ENCODE peak calls at places on chromosomes 13 and 19, in four cellular contexts. K is transverse colon, Z is suprapubic skin, S is Panc1. Y is an unnamed sample.

GRCh38 chr19:53977991-53978731 is 13.3 kb upstream of the CACNG6 start:
- DNase-seq in K (no peak), Z (no peak), S (peak; percentile 97), Y (no peak)

GRCh38 chr19:49614096-49614857 is 23.3 kb downstream of the PRR12 start:
- DNase-seq in K (no peak), Z (no peak), S (peak; percentile 52), Y (no peak)

GRCh38 chr13:105579821-105580707 is 955.4 kb downstream of the EFNB2 start:
- DNase-seq in K (no peak), Z (no peak), S (no peak), Y (no peak)

GRCh38 chr19:7962644-7963268 is 19.3 kb upstream of the TIMM44 start:
- DNase-seq in K (no peak), Z (no peak), S (no peak), Y (no peak)

GRCh38 chr13:83281666-83282065 is 600.6 kb downstream of the SLITRK1 start:
- DNase-seq in K (no peak), Z (no peak), S (no peak), Y (no peak)

GRCh38 chr13:46553521-46553885 is 533 bp downstream of the LRCH1 start:
- DNase-seq in K (no peak), Z (peak; percentile 71), S (no peak), Y (no peak)

GRCh38 chr13:72437458-72437857 is 290.0 kb downstream of the MZT1 start:
- DNase-seq in K (no peak), Z (no peak), S (no peak), Y (no peak)

GRCh38 chr19:39082745-39083598 is 1.2 kb upstream of the ACP7 start:
- DNase-seq in K (no peak), Z (no peak), S (no peak), Y (no peak)

GRCh38 chr19:34481861-34482379 is 362 bp downstream of the WTIP start:
- DNase-seq in K (no peak), Z (peak; percentile 38), S (no peak), Y (no peak)

GRCh38 chr13:44050450-44051063 is 170.9 kb downstream of the LACC1 start:
- DNase-seq in K (no peak), Z (no peak), S (no peak), Y (no peak)

GRCh38 chr19:4495471-4495870 is 22.8 kb downstream of the PLIN4 start:
- DNase-seq in K (no peak), Z (no peak), S (no peak), Y (no peak)

GRCh38 chr19:17086129-17086528 is 10.6 kb downstream of the MYO9B start:
- DNase-seq in K (no peak), Z (no peak), S (no peak), Y (no peak)

GRCh38 chr19:2767688-2768087 is 15.4 kb downstream of the SGTA start:
- DNase-seq in K (no peak), Z (no peak), S (no peak), Y (no peak)

GRCh38 chr13:71714802-71715375 is 152.1 kb downstream of the DACH1 start:
- DNase-seq in K (no peak), Z (no peak), S (no peak), Y (no peak)

GRCh38 chr13:38819596-38819995 is 132.7 kb downstream of the FREM2 start:
- DNase-seq in K (no peak), Z (no peak), S (no peak), Y (no peak)

GRCh38 chr13:79973533-79973963 is 367.4 kb downstream of the SPRY2 start:
- DNase-seq in K (peak; percentile 17), Z (peak; percentile 68), S (no peak), Y (no peak)

GRCh38 chr19:5686647-5687359 is 3.3 kb upstream of the RPL36 start:
- DNase-seq in K (peak; percentile 100), Z (peak; percentile 99), S (peak; percentile 60), Y (peak; percentile 94)

GRCh38 chr13:40217675-40218074 is 448.8 kb downstream of the FOXO1 start:
- DNase-seq in K (no peak), Z (no peak), S (no peak), Y (no peak)

GRCh38 chr13:88339271-88339741 is 668.1 kb downstream of the SLITRK5 start:
- DNase-seq in K (peak; percentile 51), Z (no peak), S (no peak), Y (no peak)

GRCh38 chr19:30428856-30429255 is 56.7 kb downstream of the ZNF536 start:
- DNase-seq in K (no peak), Z (no peak), S (no peak), Y (no peak)

GRCh38 chr19:888615-889385 is 4.2 kb downstream of the MED16 start:
- DNase-seq in K (no peak), Z (no peak), S (no peak), Y (no peak)

GRCh38 chr19:30878456-30878855 is 470.8 kb downstream of the TSHZ3 start:
- DNase-seq in K (no peak), Z (no peak), S (no peak), Y (no peak)

GRCh38 chr13:31731923-31732322 is 7.4 kb upstream of the RXFP2 start:
- DNase-seq in K (no peak), Z (no peak), S (no peak), Y (no peak)

GRCh38 chr19:17109962-17110598 is 34.5 kb downstream of the MYO9B start:
- DNase-seq in K (peak; percentile 65), Z (no peak), S (no peak), Y (no peak)

GRCh38 chr13:77325371-77325941 is 1.4 kb downstream of the MYCBP2 start:
- DNase-seq in K (no peak), Z (no peak), S (no peak), Y (no peak)

GRCh38 chr13:101514695-101515275 is 62.3 kb downstream of the ITGBL1 start:
- DNase-seq in K (no peak), Z (no peak), S (no peak), Y (no peak)

GRCh38 chr13:101516262-101516661 is 63.8 kb downstream of the ITGBL1 start:
- DNase-seq in K (no peak), Z (no peak), S (no peak), Y (no peak)

GRCh38 chr13:101515504-101515903 is 63.0 kb downstream of the ITGBL1 start:
- DNase-seq in K (no peak), Z (no peak), S (no peak), Y (no peak)

GRCh38 chr13:101512650-101513049 is 60.2 kb downstream of the ITGBL1 start:
- DNase-seq in K (no peak), Z (no peak), S (no peak), Y (no peak)

GRCh38 chr13:101514100-101514499 is 61.6 kb downstream of the ITGBL1 start:
- DNase-seq in K (no peak), Z (no peak), S (no peak), Y (no peak)
- H3K4me1 ChIP-seq in K (no peaks in the 10 kb centered on the region), Z (no peaks in the 10 kb centered on the region), S (no peaks in the 10 kb centered on the region), Y (no peaks in the 10 kb centered on the region)

GRCh38 chr13:112711528-112712265 is 21.9 kb downstream of the ATP11A start:
- DNase-seq in K (peak; percentile 78), Z (peak; percentile 90), S (no peak), Y (peak; percentile 74)
- TF ChIP-seq POLR2AphosphoS5 in K (peak; percentile 18), Z (peak; percentile 21), S (peak; percentile 22), Y (peak; percentile 40)

DNA sequence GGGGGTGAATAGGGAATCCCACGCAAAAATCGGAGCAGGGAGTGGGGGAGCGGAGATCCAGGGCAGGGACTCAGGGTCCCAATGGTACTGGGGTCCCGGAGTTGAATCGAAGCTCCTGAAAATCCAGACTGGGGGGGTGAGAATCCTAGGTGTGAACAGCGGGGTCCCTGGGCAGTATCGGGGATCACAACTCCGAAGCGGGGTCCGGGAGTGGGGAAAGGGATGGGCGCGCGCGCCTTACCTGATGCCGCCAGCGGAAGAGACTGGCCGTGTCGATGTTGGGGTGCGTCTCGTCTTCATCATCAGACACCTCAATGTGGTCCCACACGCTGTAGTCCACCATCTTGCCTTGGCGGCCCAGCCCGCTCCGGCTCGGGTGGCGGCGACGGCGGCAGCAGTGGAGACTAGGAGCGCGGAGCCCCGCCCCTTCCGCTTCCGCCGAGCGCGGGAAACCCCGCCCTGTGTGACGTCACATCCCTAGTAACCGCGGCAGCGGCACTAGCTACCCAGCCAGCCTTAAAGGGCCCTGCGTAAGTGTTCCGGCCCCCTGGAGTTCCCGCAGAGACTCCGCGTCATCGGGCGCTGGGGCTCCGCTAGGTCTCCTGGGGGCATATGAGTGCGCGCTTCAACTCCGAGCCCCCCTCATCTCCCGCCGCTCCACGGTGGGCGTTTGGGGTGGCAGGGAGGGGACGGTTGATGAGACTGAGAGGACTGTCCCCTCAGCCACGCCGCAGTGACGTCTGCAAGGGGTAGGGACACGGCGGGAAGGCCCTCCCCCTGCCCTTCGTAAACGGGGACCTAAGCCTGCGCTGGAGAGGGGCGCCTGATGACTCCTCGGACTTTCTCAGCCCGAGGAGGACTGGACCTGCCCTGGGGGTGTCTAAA is at the start of gene CDC37:
- DNase-seq in K (peak; percentile 98), Z (peak; percentile 97), S (peak; percentile 73), Y (peak; percentile 94)
- H3K4me1 ChIP-seq in K (peaks cover 23% of the 10 kb centered on the region), Z (peaks cover 43% of the 10 kb centered on the region), S (peaks cover 9% of the 10 kb centered on the region), Y (peaks cover 16% of the 10 kb centered on the region)

GRCh38 chr13:114266241-114266640 is 15.2 kb upstream of the UPF3A start:
- DNase-seq in K (no peak), Z (no peak), S (no peak), Y (no peak)

GRCh38 chr13:114272977-114273376 is 8.4 kb upstream of the UPF3A start:
- DNase-seq in K (no peak), Z (no peak), S (no peak), Y (no peak)

GRCh38 chr13:114264886-114265611 is 16.4 kb upstream of the UPF3A start:
- DNase-seq in K (no peak), Z (no peak), S (no peak), Y (no peak)

GRCh38 chr13:114269281-114269770 is 12.1 kb upstream of the UPF3A start:
- DNase-seq in K (no peak), Z (no peak), S (no peak), Y (no peak)

GRCh38 chr13:114268344-114269280 is 12.8 kb upstream of the UPF3A start:
- DNase-seq in K (no peak), Z (no peak), S (no peak), Y (no peak)
- TF ChIP-seq POLR2AphosphoS5 in K (no peak), Z (no peak), S (no peak), Y (no peak)

Y was measured in breast epithelium.